ENCODE peak calls at places on chromosomes 11 and 22, in seven cellular contexts. D is cardiac muscle cell, M is AG08395, H is GM18507, E is ureter, B is HTR-8/SVneo, L is substantia nigra. X is an unnamed sample.

GRCh38 chr22:20062766-20063083 is 17.3 kb upstream of the DGCR8 start:
- DNase-seq in E (no peak), B (no peak), M (no peak), D (peak), H (no peak), L (no peak), X (no peak)

GRCh38 chr22:46105494-46106278 is 44.6 kb upstream of the PPARA start:
- DNase-seq in H (no peak), E (no peak), B (no peak), M (peak), D (peak), L (no peak), X (no peak)

GRCh38 chr11:127651175-127651887 is 650.8 kb upstream of the KIRREL3 start:
- DNase-seq in E (no peak), B (no peak), D (no peak), M (no peak), H (no peak), L (no peak), X (no peak)

GRCh38 chr22:35601743-35602633 is 15.1 kb downstream of the MB start:
- DNase-seq in H (no peak), E (no peak), B (peak), M (peak), L (no peak), D (peak), X (no peak)

GRCh38 chr22:39259698-39260097 is 14.9 kb upstream of the PDGFB start:
- DNase-seq in M (no peak), H (no peak), B (no peak), D (no peak), E (no peak), L (no peak), X (no peak)

GRCh38 chr11:67442504-67443398 is 525 bp downstream of the CORO1B start:
- DNase-seq in H (no peak), M (no peak), B (no peak), E (no peak), D (no peak), L (no peak), X (no peak)

GRCh38 chr11:59555601-59556114 is 44.3 kb downstream of the OR4D9 start:
- DNase-seq in E (no peak), L (no peak), H (no peak), M (no peak), B (no peak), D (no peak), X (no peak)

GRCh38 chr22:17924735-17925727 is 99.3 kb downstream of the MICAL3 start:
- DNase-seq in L (no peak), M (no peak), B (no peak), H (no peak), E (no peak), D (peak), X (no peak)

GRCh38 chr11:32297629-32298028 is 137.7 kb downstream of the WT1 start:
- DNase-seq in B (peak), E (no peak), H (no peak), L (no peak), D (peak), M (peak), X (no peak)

GRCh38 chr22:41524283-41524682 is 20.0 kb downstream of the POLR3H start:
- DNase-seq in L (no peak), H (no peak), B (no peak), E (peak), M (no peak), D (peak), X (no peak)

GRCh38 chr22:47380692-47381091 is 618.2 kb downstream of the TBC1D22A start:
- DNase-seq in L (no peak), H (no peak), M (no peak), E (no peak), B (no peak), D (no peak), X (no peak)

GRCh38 chr11:77127969-77128691 is at the start of gene MYO7A:
- DNase-seq in H (no peak), B (peak), E (no peak), M (peak), D (peak), L (peak), X (no peak)

GRCh38 chr22:40504285-40505249 is 132.0 kb downstream of the MRTFA start:
- DNase-seq in H (no peak), M (no peak), L (no peak), B (no peak), E (no peak), D (no peak), X (no peak)

GRCh38 chr22:19974233-19974861 is 32.7 kb upstream of the TXNRD2 start:
- DNase-seq in L (no peak), H (no peak), B (peak), D (peak), M (peak), E (no peak), X (peak)

GRCh38 chr11:76218449-76219206 is 12.3 kb upstream of the WNT11 start:
- DNase-seq in E (no peak), L (no peak), M (no peak), B (no peak), D (no peak), H (no peak), X (no peak)

GRCh38 chr11:84250834-84251613 is 964.9 kb upstream of the CCDC90B start:
- DNase-seq in L (no peak), B (no peak), E (no peak), D (no peak), M (no peak), H (no peak), X (no peak)

GRCh38 chr22:17234144-17234623 is 14.9 kb upstream of the ADA2 start:
- DNase-seq in H (no peak), B (no peak), D (peak), M (no peak), E (no peak), L (no peak), X (no peak)

GRCh38 chr22:25236417-25236816 is 17.0 kb downstream of the CRYBB2 start:
- DNase-seq in H (no peak), E (no peak), B (no peak), D (no peak), L (no peak), M (no peak), X (no peak)

GRCh38 chr22:31676700-31677099 is 14.7 kb upstream of the PISD start:
- DNase-seq in H (peak), M (peak), B (peak), L (peak), D (peak), E (peak), X (peak)

GRCh38 chr11:15150507-15150906 is 35.8 kb downstream of the INSC start:
- DNase-seq in H (no peak), M (no peak), D (no peak), L (no peak), B (no peak), E (no peak), X (no peak)

GRCh38 chr22:49715450-49715849 is 112.2 kb downstream of the BRD1 start:
- DNase-seq in E (no peak), H (no peak), L (no peak), B (no peak), D (no peak), M (no peak), X (no peak)

GRCh38 chr11:121741954-121742361 is 289.2 kb upstream of the SORL1-AS1 start:
- DNase-seq in H (no peak), E (peak), D (peak), M (peak), L (peak), B (no peak), X (no peak)

GRCh38 chr22:46881373-46882118 is 119.1 kb downstream of the TBC1D22A start:
- DNase-seq in L (no peak), H (no peak), E (no peak), D (no peak), B (peak), M (peak), X (no peak)

GRCh38 chr11:120717042-120717441 is 205.5 kb downstream of the GRIK4 start:
- DNase-seq in L (no peak), B (no peak), M (no peak), E (no peak), H (no peak), D (no peak), X (no peak)

GRCh38 chr22:46414704-46415103 is 79.2 kb downstream of the TRMU start:
- DNase-seq in M (no peak), D (no peak), L (no peak), E (no peak), H (no peak), B (no peak), X (no peak)

X was measured in GM12891.